ENCODE peak calls at places on chromosomes 4 and X, in four cellular contexts. B, T, I and P are unnamed samples. For H3K27me3, the result is how much of the 10 kb centered on the place peaks cover.

GRCh38 chr4:48635310-48635709 is 144.8 kb downstream of the FRYL start:
- DNase-seq in B (no peak), T (peak), I (no peak), P (no peak)

GRCh38 chr4:11912886-11913285 is 484.2 kb upstream of the HS3ST1 start:
- DNase-seq in B (peak), T (peak), I (no peak), P (no peak)

GRCh38 chr4:162485486-162485885 is 321.7 kb upstream of the FSTL5 start:
- DNase-seq in B (no peak), T (no peak), I (no peak), P (no peak)

GRCh38 chr4:88296413-88297052 is 12.2 kb upstream of the PPM1K start:
- DNase-seq in B (no peak), T (no peak), I (no peak), P (no peak)

GRCh38 chr4:53640576-53641459 is 49.5 kb upstream of the LNX1 start:
- DNase-seq in B (peak), T (no peak), I (no peak), P (peak)

GRCh38 chr4:153560918-153561317 is 94.8 kb downstream of the TMEM131L start:
- DNase-seq in B (no peak), T (no peak), I (no peak), P (no peak)

GRCh38 chr4:1058198-1058996 is 47.0 kb downstream of the FGFRL1 start:
- DNase-seq in B (no peak), T (no peak), I (no peak), P (no peak)

GRCh38 chr4:1449475-1449832 is 43.2 kb upstream of the NKX1-1 start:
- DNase-seq in B (no peak), T (no peak), I (no peak), P (no peak)

GRCh38 chr4:70703695-70704332 is 15.5 kb downstream of the UTP3 start:
- DNase-seq in B (peak), T (no peak), I (no peak), P (no peak)

GRCh38 chrX:153818571-153819397 is 11.6 kb downstream of the PDZD4 start:
- DNase-seq in B (peak), T (no peak), I (peak), P (no peak)

GRCh38 chrX:23784487-23785301 is 1.7 kb downstream of the SAT1 start:
- DNase-seq in B (peak), T (no peak), I (no peak), P (no peak)

GRCh38 chr4:98659741-98660507 is 1.5 kb upstream of the TSPAN5 start:
- DNase-seq in B (peak), T (no peak), I (no peak), P (no peak)

GRCh38 chrX:116436358-116436816 is at the start of gene SLC6A14:
- DNase-seq in B (no peak), T (no peak), I (no peak), P (no peak)

GRCh38 chr4:5933996-5934831 is 41.3 kb upstream of the CRMP1 start:
- DNase-seq in B (no peak), T (no peak), I (no peak), P (no peak)

GRCh38 chrX:33447285-33447684 is 235.9 kb upstream of the DMD start:
- DNase-seq in B (no peak), T (no peak), I (no peak), P (no peak)
- TF ChIP-seq CTCF in B (no peak), T (no peak), I (no peak), P (no peak)

DNA sequence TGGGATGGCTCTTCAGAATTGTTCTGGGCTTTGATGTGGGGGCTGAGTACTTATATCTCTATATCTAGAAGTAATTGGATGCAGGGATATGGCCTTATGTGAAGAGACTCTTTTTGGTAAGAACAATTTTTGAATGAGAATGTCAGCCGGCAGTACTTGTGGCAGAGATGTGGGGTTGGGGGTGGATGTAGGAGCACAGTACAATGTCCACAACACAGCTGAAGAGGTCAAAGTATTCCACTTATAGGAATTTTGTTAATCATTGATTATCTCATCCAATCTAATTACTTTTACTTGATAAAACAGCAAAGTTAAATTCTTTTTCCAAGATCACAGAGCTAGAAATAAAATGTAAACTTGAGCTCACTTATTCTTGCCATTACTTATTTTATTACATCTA is 391.4 kb downstream of the TEX13C start:
- DNase-seq in B (no peak), T (no peak), I (no peak), P (no peak)
- H3K27me3 ChIP-seq in B (under half), T (under half), I (under half), P (under half)

DNA sequence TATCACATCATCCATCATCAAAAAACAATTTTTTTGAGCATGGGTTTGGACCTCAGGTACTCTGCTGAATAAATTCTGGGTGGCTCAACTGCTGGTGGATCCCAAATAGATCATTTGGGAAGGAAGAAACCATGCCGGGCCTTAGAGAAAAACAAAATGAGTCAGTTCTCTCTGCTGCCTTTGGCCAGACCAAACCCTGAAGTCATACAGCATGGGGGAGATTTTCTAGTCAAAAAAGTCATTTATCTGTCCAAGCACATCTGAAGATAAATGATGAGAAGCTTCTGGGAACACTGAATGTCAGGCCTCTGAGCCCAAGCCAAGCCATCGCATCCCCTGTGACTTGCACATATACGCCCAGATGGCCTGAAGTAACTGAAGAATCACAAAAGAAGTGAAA is 261.4 kb downstream of the DHX15 start:
- DNase-seq in B (no peak), T (no peak), I (no peak), P (no peak)
- TF ChIP-seq CTCF in B (no peak), T (no peak), I (no peak), P (no peak)

DNA sequence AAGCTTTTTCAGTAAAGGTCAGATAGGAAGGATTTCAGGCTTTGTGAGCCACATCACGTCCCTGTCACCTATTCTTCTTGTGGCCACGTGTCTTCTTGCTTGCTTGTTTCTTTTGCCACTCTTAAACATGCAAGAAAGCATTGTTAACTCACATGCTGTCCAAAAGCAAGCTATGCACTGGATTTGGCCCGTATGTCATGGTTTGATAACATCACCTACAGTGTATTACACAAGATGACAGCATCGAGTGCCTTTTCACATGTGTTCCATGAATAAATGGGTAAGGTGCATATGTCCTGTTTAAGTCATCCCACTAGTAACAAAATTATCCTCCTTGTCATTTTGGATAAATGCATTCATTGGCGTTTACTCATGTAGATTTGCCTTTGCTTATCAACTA is 468.0 kb upstream of the FAT1 start:
- DNase-seq in B (no peak), T (no peak), I (no peak), P (no peak)
- H3K27me3 ChIP-seq in B (under half), T (under half), I (under half), P (under half)

DNA sequence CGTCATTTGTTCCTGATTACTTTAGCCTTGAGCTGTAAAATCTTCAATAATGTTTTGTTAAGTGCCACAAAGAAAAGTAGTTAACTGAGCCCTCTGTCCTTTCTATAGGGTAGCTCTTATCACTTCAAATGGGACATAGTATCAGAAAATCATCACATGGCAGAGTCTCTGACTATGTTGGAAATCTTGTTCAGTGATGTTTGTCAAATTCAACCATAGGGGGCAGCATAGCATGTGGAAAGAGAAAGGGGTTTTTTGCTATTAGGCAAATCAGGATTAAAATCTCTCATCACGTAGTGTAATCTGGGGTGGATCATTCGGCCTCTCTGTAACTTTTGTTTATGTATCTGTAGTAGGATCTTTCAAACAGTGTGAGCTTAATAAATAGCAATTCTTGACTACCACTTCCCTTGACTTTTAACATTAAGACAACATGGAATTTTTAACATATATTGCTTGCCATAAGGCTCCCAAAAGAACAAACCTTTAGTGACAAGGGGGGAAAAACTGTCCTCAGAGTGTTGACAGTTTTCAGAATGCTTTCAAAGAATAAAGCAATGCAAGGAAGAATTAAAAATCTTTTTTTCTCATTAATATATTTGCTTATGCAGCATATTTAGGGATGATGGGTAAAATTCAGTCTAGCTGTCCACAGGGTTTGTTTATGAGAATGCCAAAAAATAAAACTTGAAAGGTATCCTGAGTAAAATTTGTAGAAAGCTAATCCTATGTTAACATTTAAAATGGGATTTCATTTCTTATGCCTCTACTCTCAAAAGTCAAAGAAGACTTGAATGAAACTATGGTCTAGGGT is 127.2 kb downstream of the FBXW7 start:
- DNase-seq in B (peak), T (peak), I (no peak), P (no peak)
- TF ChIP-seq CTCF in B (peak), T (peak), I (peak), P (peak)

GRCh38 chr4:121950680-121951569 is 935 bp downstream of the TRPC3 start:
- DNase-seq in B (peak), T (no peak), I (no peak), P (peak)

GRCh38 chr4:121946644-121947043 is 5.2 kb downstream of the TRPC3 start:
- DNase-seq in B (no peak), T (no peak), I (no peak), P (no peak)

GRCh38 chr4:121952290-121952689 is 430 bp upstream of the TRPC3 start:
- DNase-seq in B (no peak), T (no peak), I (no peak), P (no peak)

GRCh38 chr4:121951570-121952110 is at the start of gene TRPC3:
- DNase-seq in B (peak), T (no peak), I (peak), P (peak)

GRCh38 chr4:121950212-121950679 is 1.6 kb downstream of the TRPC3 start:
- DNase-seq in B (peak), T (peak), I (peak), P (peak)
- H3K27me3 ChIP-seq in B (under half), T (under half), I (under half), P (under half)

GRCh38 chr4:89598602-89599001 is 238.4 kb downstream of the SNCA start:
- DNase-seq in B (peak), T (peak), I (no peak), P (no peak)
- TF ChIP-seq CTCF in B (no peak), T (peak), I (no peak), P (peak)

GRCh38 chrX:131609480-131609879 is 65.6 kb downstream of the OR13H1 start:
- DNase-seq in B (no peak), T (no peak), I (no peak), P (no peak)
- H3K27me3 ChIP-seq in B (under half), T (under half), I (under half), P (under half)